ENCODE peak calls at places on chromosome 21, in seven cellular contexts. One of them, this sample, is unnamed.

GRCh38 chr21:45570826-45571601 is 28.8 kb upstream of the SLC19A1 start:
- DNase-seq in activated naive CD4-positive, alpha-beta T cell treated with anti-CD3 and anti-CD28 coated beads for 36 hours: no peak
- DNase-seq in RCC 7860: no peak
- DNase-seq in stimulated activated CD4-positive, alpha-beta T cell treated with anti-CD3 and anti-CD28 coated beads, Interleukin-1b, Interleukin-23, amount 100 ng/mL, for 48 hours: no peak
- DNase-seq in retina: no peak
- DNase-seq in Right ventricle myocardium inferior: peak
- DNase-seq in stimulated activated CD8-positive, alpha-beta memory T cell treated with anti-CD3 and anti-CD28 coated beads, Interleukin-2, amount 100 ng/mL, for 1 hour: no peak
- DNase-seq in this sample: no peak

GRCh38 chr21:41796476-41797080 is 29.7 kb upstream of the RIPK4 start:
- DNase-seq in Right ventricle myocardium inferior: peak
- DNase-seq in stimulated activated CD4-positive, alpha-beta T cell treated with anti-CD3 and anti-CD28 coated beads, Interleukin-1b, Interleukin-23, amount 100 ng/mL, for 48 hours: no peak
- DNase-seq in retina: no peak
- DNase-seq in stimulated activated CD8-positive, alpha-beta memory T cell treated with anti-CD3 and anti-CD28 coated beads, Interleukin-2, amount 100 ng/mL, for 1 hour: no peak
- DNase-seq in RCC 7860: no peak
- DNase-seq in activated naive CD4-positive, alpha-beta T cell treated with anti-CD3 and anti-CD28 coated beads for 36 hours: no peak
- DNase-seq in this sample: no peak

GRCh38 chr21:29005696-29006095 is 13.0 kb upstream of the LTN1 start:
- DNase-seq in stimulated activated CD4-positive, alpha-beta T cell treated with anti-CD3 and anti-CD28 coated beads, Interleukin-1b, Interleukin-23, amount 100 ng/mL, for 48 hours: no peak
- DNase-seq in RCC 7860: peak
- DNase-seq in retina: no peak
- DNase-seq in activated naive CD4-positive, alpha-beta T cell treated with anti-CD3 and anti-CD28 coated beads for 36 hours: no peak
- DNase-seq in Right ventricle myocardium inferior: no peak
- DNase-seq in stimulated activated CD8-positive, alpha-beta memory T cell treated with anti-CD3 and anti-CD28 coated beads, Interleukin-2, amount 100 ng/mL, for 1 hour: no peak
- DNase-seq in this sample: no peak

GRCh38 chr21:39511102-39511501 is 59.3 kb downstream of the SH3BGR start:
- DNase-seq in RCC 7860: no peak
- DNase-seq in stimulated activated CD4-positive, alpha-beta T cell treated with anti-CD3 and anti-CD28 coated beads, Interleukin-1b, Interleukin-23, amount 100 ng/mL, for 48 hours: no peak
- DNase-seq in stimulated activated CD8-positive, alpha-beta memory T cell treated with anti-CD3 and anti-CD28 coated beads, Interleukin-2, amount 100 ng/mL, for 1 hour: no peak
- DNase-seq in activated naive CD4-positive, alpha-beta T cell treated with anti-CD3 and anti-CD28 coated beads for 36 hours: no peak
- DNase-seq in Right ventricle myocardium inferior: no peak
- DNase-seq in retina: no peak
- DNase-seq in this sample: no peak

GRCh38 chr21:36727886-36728285 is 29.0 kb downstream of the SIM2 start:
- DNase-seq in Right ventricle myocardium inferior: no peak
- DNase-seq in activated naive CD4-positive, alpha-beta T cell treated with anti-CD3 and anti-CD28 coated beads for 36 hours: no peak
- DNase-seq in stimulated activated CD8-positive, alpha-beta memory T cell treated with anti-CD3 and anti-CD28 coated beads, Interleukin-2, amount 100 ng/mL, for 1 hour: no peak
- DNase-seq in stimulated activated CD4-positive, alpha-beta T cell treated with anti-CD3 and anti-CD28 coated beads, Interleukin-1b, Interleukin-23, amount 100 ng/mL, for 48 hours: no peak
- DNase-seq in RCC 7860: no peak
- DNase-seq in retina: no peak
- DNase-seq in this sample: no peak

GRCh38 chr21:38123626-38124025 is 133.2 kb upstream of the KCNJ15 start:
- DNase-seq in retina: no peak
- DNase-seq in stimulated activated CD4-positive, alpha-beta T cell treated with anti-CD3 and anti-CD28 coated beads, Interleukin-1b, Interleukin-23, amount 100 ng/mL, for 48 hours: no peak
- DNase-seq in Right ventricle myocardium inferior: no peak
- DNase-seq in RCC 7860: no peak
- DNase-seq in stimulated activated CD8-positive, alpha-beta memory T cell treated with anti-CD3 and anti-CD28 coated beads, Interleukin-2, amount 100 ng/mL, for 1 hour: no peak
- DNase-seq in activated naive CD4-positive, alpha-beta T cell treated with anti-CD3 and anti-CD28 coated beads for 36 hours: no peak
- DNase-seq in this sample: no peak

GRCh38 chr21:41360072-41360821 is 1.6 kb upstream of the MX2 start:
- DNase-seq in stimulated activated CD8-positive, alpha-beta memory T cell treated with anti-CD3 and anti-CD28 coated beads, Interleukin-2, amount 100 ng/mL, for 1 hour: no peak
- DNase-seq in retina: no peak
- DNase-seq in stimulated activated CD4-positive, alpha-beta T cell treated with anti-CD3 and anti-CD28 coated beads, Interleukin-1b, Interleukin-23, amount 100 ng/mL, for 48 hours: no peak
- DNase-seq in activated naive CD4-positive, alpha-beta T cell treated with anti-CD3 and anti-CD28 coated beads for 36 hours: no peak
- DNase-seq in Right ventricle myocardium inferior: peak
- DNase-seq in RCC 7860: no peak
- DNase-seq in this sample: no peak

GRCh38 chr21:20999567-21000169 is 1.5 kb downstream of the NCAM2 start:
- DNase-seq in stimulated activated CD8-positive, alpha-beta memory T cell treated with anti-CD3 and anti-CD28 coated beads, Interleukin-2, amount 100 ng/mL, for 1 hour: no peak
- DNase-seq in retina: peak
- DNase-seq in Right ventricle myocardium inferior: no peak
- DNase-seq in stimulated activated CD4-positive, alpha-beta T cell treated with anti-CD3 and anti-CD28 coated beads, Interleukin-1b, Interleukin-23, amount 100 ng/mL, for 48 hours: peak
- DNase-seq in RCC 7860: no peak
- DNase-seq in activated naive CD4-positive, alpha-beta T cell treated with anti-CD3 and anti-CD28 coated beads for 36 hours: peak
- DNase-seq in this sample: peak

GRCh38 chr21:41560701-41561158 is 52.8 kb upstream of the TMPRSS2 start:
- DNase-seq in stimulated activated CD4-positive, alpha-beta T cell treated with anti-CD3 and anti-CD28 coated beads, Interleukin-1b, Interleukin-23, amount 100 ng/mL, for 48 hours: no peak
- DNase-seq in activated naive CD4-positive, alpha-beta T cell treated with anti-CD3 and anti-CD28 coated beads for 36 hours: no peak
- DNase-seq in retina: no peak
- DNase-seq in stimulated activated CD8-positive, alpha-beta memory T cell treated with anti-CD3 and anti-CD28 coated beads, Interleukin-2, amount 100 ng/mL, for 1 hour: no peak
- DNase-seq in Right ventricle myocardium inferior: no peak
- DNase-seq in RCC 7860: no peak
- DNase-seq in this sample: no peak

GRCh38 chr21:33162436-33162921 is 67.3 kb upstream of the IFNAR2 start:
- DNase-seq in Right ventricle myocardium inferior: no peak
- DNase-seq in retina: peak
- DNase-seq in stimulated activated CD4-positive, alpha-beta T cell treated with anti-CD3 and anti-CD28 coated beads, Interleukin-1b, Interleukin-23, amount 100 ng/mL, for 48 hours: no peak
- DNase-seq in stimulated activated CD8-positive, alpha-beta memory T cell treated with anti-CD3 and anti-CD28 coated beads, Interleukin-2, amount 100 ng/mL, for 1 hour: no peak
- DNase-seq in RCC 7860: no peak
- DNase-seq in activated naive CD4-positive, alpha-beta T cell treated with anti-CD3 and anti-CD28 coated beads for 36 hours: no peak
- DNase-seq in this sample: no peak

GRCh38 chr21:46294647-46295176 is 8.6 kb downstream of the YBEY start:
- DNase-seq in retina: no peak
- DNase-seq in stimulated activated CD8-positive, alpha-beta memory T cell treated with anti-CD3 and anti-CD28 coated beads, Interleukin-2, amount 100 ng/mL, for 1 hour: no peak
- DNase-seq in RCC 7860: peak
- DNase-seq in stimulated activated CD4-positive, alpha-beta T cell treated with anti-CD3 and anti-CD28 coated beads, Interleukin-1b, Interleukin-23, amount 100 ng/mL, for 48 hours: no peak
- DNase-seq in activated naive CD4-positive, alpha-beta T cell treated with anti-CD3 and anti-CD28 coated beads for 36 hours: no peak
- DNase-seq in Right ventricle myocardium inferior: no peak
- DNase-seq in this sample: peak

GRCh38 chr21:46171585-46171984 is 12.7 kb downstream of the SPATC1L start:
- DNase-seq in activated naive CD4-positive, alpha-beta T cell treated with anti-CD3 and anti-CD28 coated beads for 36 hours: no peak
- DNase-seq in stimulated activated CD4-positive, alpha-beta T cell treated with anti-CD3 and anti-CD28 coated beads, Interleukin-1b, Interleukin-23, amount 100 ng/mL, for 48 hours: no peak
- DNase-seq in stimulated activated CD8-positive, alpha-beta memory T cell treated with anti-CD3 and anti-CD28 coated beads, Interleukin-2, amount 100 ng/mL, for 1 hour: no peak
- DNase-seq in retina: no peak
- DNase-seq in Right ventricle myocardium inferior: no peak
- DNase-seq in RCC 7860: no peak
- DNase-seq in this sample: no peak

GRCh38 chr21:41641821-41642368 is 125.0 kb downstream of the RIPK4 start:
- DNase-seq in retina: no peak
- DNase-seq in stimulated activated CD8-positive, alpha-beta memory T cell treated with anti-CD3 and anti-CD28 coated beads, Interleukin-2, amount 100 ng/mL, for 1 hour: no peak
- DNase-seq in activated naive CD4-positive, alpha-beta T cell treated with anti-CD3 and anti-CD28 coated beads for 36 hours: no peak
- DNase-seq in Right ventricle myocardium inferior: peak
- DNase-seq in RCC 7860: peak
- DNase-seq in stimulated activated CD4-positive, alpha-beta T cell treated with anti-CD3 and anti-CD28 coated beads, Interleukin-1b, Interleukin-23, amount 100 ng/mL, for 48 hours: no peak
- DNase-seq in this sample: peak

GRCh38 chr21:35923971-35924370 is 136.4 kb downstream of the SETD4 start:
- DNase-seq in Right ventricle myocardium inferior: no peak
- DNase-seq in RCC 7860: no peak
- DNase-seq in activated naive CD4-positive, alpha-beta T cell treated with anti-CD3 and anti-CD28 coated beads for 36 hours: no peak
- DNase-seq in stimulated activated CD8-positive, alpha-beta memory T cell treated with anti-CD3 and anti-CD28 coated beads, Interleukin-2, amount 100 ng/mL, for 1 hour: no peak
- DNase-seq in stimulated activated CD4-positive, alpha-beta T cell treated with anti-CD3 and anti-CD28 coated beads, Interleukin-1b, Interleukin-23, amount 100 ng/mL, for 48 hours: no peak
- DNase-seq in retina: no peak
- DNase-seq in this sample: no peak

GRCh38 chr21:17501107-17502006 is 11.5 kb upstream of the CXADR start:
- DNase-seq in Right ventricle myocardium inferior: no peak
- DNase-seq in stimulated activated CD8-positive, alpha-beta memory T cell treated with anti-CD3 and anti-CD28 coated beads, Interleukin-2, amount 100 ng/mL, for 1 hour: no peak
- DNase-seq in retina: no peak
- DNase-seq in stimulated activated CD4-positive, alpha-beta T cell treated with anti-CD3 and anti-CD28 coated beads, Interleukin-1b, Interleukin-23, amount 100 ng/mL, for 48 hours: no peak
- DNase-seq in activated naive CD4-positive, alpha-beta T cell treated with anti-CD3 and anti-CD28 coated beads for 36 hours: no peak
- DNase-seq in RCC 7860: no peak
- DNase-seq in this sample: no peak

GRCh38 chr21:29851611-29852010 is 88.2 kb downstream of the GRIK1 start:
- DNase-seq in RCC 7860: no peak
- DNase-seq in Right ventricle myocardium inferior: no peak
- DNase-seq in retina: no peak
- DNase-seq in stimulated activated CD8-positive, alpha-beta memory T cell treated with anti-CD3 and anti-CD28 coated beads, Interleukin-2, amount 100 ng/mL, for 1 hour: no peak
- DNase-seq in activated naive CD4-positive, alpha-beta T cell treated with anti-CD3 and anti-CD28 coated beads for 36 hours: no peak
- DNase-seq in stimulated activated CD4-positive, alpha-beta T cell treated with anti-CD3 and anti-CD28 coated beads, Interleukin-1b, Interleukin-23, amount 100 ng/mL, for 48 hours: no peak
- DNase-seq in this sample: no peak

GRCh38 chr21:39854572-39854971 is 12.7 kb upstream of the PCP4 start:
- DNase-seq in stimulated activated CD4-positive, alpha-beta T cell treated with anti-CD3 and anti-CD28 coated beads, Interleukin-1b, Interleukin-23, amount 100 ng/mL, for 48 hours: no peak
- DNase-seq in stimulated activated CD8-positive, alpha-beta memory T cell treated with anti-CD3 and anti-CD28 coated beads, Interleukin-2, amount 100 ng/mL, for 1 hour: no peak
- DNase-seq in retina: no peak
- DNase-seq in activated naive CD4-positive, alpha-beta T cell treated with anti-CD3 and anti-CD28 coated beads for 36 hours: no peak
- DNase-seq in RCC 7860: no peak
- DNase-seq in Right ventricle myocardium inferior: no peak
- DNase-seq in this sample: no peak

GRCh38 chr21:26965567-26966359 is 1.1 kb downstream of the ADAMTS5 start:
- DNase-seq in stimulated activated CD4-positive, alpha-beta T cell treated with anti-CD3 and anti-CD28 coated beads, Interleukin-1b, Interleukin-23, amount 100 ng/mL, for 48 hours: no peak
- DNase-seq in activated naive CD4-positive, alpha-beta T cell treated with anti-CD3 and anti-CD28 coated beads for 36 hours: no peak
- DNase-seq in stimulated activated CD8-positive, alpha-beta memory T cell treated with anti-CD3 and anti-CD28 coated beads, Interleukin-2, amount 100 ng/mL, for 1 hour: no peak
- DNase-seq in Right ventricle myocardium inferior: peak
- DNase-seq in retina: peak
- DNase-seq in RCC 7860: no peak
- DNase-seq in this sample: peak

GRCh38 chr21:34802180-34802899 is 133.5 kb downstream of the CLIC6 start:
- DNase-seq in Right ventricle myocardium inferior: no peak
- DNase-seq in retina: no peak
- DNase-seq in stimulated activated CD8-positive, alpha-beta memory T cell treated with anti-CD3 and anti-CD28 coated beads, Interleukin-2, amount 100 ng/mL, for 1 hour: no peak
- DNase-seq in RCC 7860: no peak
- DNase-seq in activated naive CD4-positive, alpha-beta T cell treated with anti-CD3 and anti-CD28 coated beads for 36 hours: no peak
- DNase-seq in stimulated activated CD4-positive, alpha-beta T cell treated with anti-CD3 and anti-CD28 coated beads, Interleukin-1b, Interleukin-23, amount 100 ng/mL, for 48 hours: no peak
- DNase-seq in this sample: no peak

GRCh38 chr21:17003221-17003620 is 509.6 kb upstream of the CXADR start:
- DNase-seq in stimulated activated CD8-positive, alpha-beta memory T cell treated with anti-CD3 and anti-CD28 coated beads, Interleukin-2, amount 100 ng/mL, for 1 hour: no peak
- DNase-seq in activated naive CD4-positive, alpha-beta T cell treated with anti-CD3 and anti-CD28 coated beads for 36 hours: no peak
- DNase-seq in Right ventricle myocardium inferior: no peak
- DNase-seq in retina: no peak
- DNase-seq in RCC 7860: no peak
- DNase-seq in stimulated activated CD4-positive, alpha-beta T cell treated with anti-CD3 and anti-CD28 coated beads, Interleukin-1b, Interleukin-23, amount 100 ng/mL, for 48 hours: no peak
- DNase-seq in this sample: no peak

GRCh38 chr21:44366586-44367211 is 13.3 kb downstream of the TRPM2 start:
- DNase-seq in RCC 7860: no peak
- DNase-seq in stimulated activated CD4-positive, alpha-beta T cell treated with anti-CD3 and anti-CD28 coated beads, Interleukin-1b, Interleukin-23, amount 100 ng/mL, for 48 hours: no peak
- DNase-seq in Right ventricle myocardium inferior: peak
- DNase-seq in retina: no peak
- DNase-seq in activated naive CD4-positive, alpha-beta T cell treated with anti-CD3 and anti-CD28 coated beads for 36 hours: no peak
- DNase-seq in stimulated activated CD8-positive, alpha-beta memory T cell treated with anti-CD3 and anti-CD28 coated beads, Interleukin-2, amount 100 ng/mL, for 1 hour: no peak
- DNase-seq in this sample: no peak

GRCh38 chr21:15761508-15762100 is 31.8 kb downstream of the USP25 start:
- DNase-seq in RCC 7860: no peak
- DNase-seq in stimulated activated CD8-positive, alpha-beta memory T cell treated with anti-CD3 and anti-CD28 coated beads, Interleukin-2, amount 100 ng/mL, for 1 hour: no peak
- DNase-seq in Right ventricle myocardium inferior: no peak
- DNase-seq in stimulated activated CD4-positive, alpha-beta T cell treated with anti-CD3 and anti-CD28 coated beads, Interleukin-1b, Interleukin-23, amount 100 ng/mL, for 48 hours: no peak
- DNase-seq in activated naive CD4-positive, alpha-beta T cell treated with anti-CD3 and anti-CD28 coated beads for 36 hours: no peak
- DNase-seq in retina: no peak
- DNase-seq in this sample: no peak

GRCh38 chr21:41750532-41751151 is 16.2 kb downstream of the RIPK4 start:
- DNase-seq in retina: no peak
- DNase-seq in activated naive CD4-positive, alpha-beta T cell treated with anti-CD3 and anti-CD28 coated beads for 36 hours: no peak
- DNase-seq in stimulated activated CD4-positive, alpha-beta T cell treated with anti-CD3 and anti-CD28 coated beads, Interleukin-1b, Interleukin-23, amount 100 ng/mL, for 48 hours: no peak
- DNase-seq in Right ventricle myocardium inferior: no peak
- DNase-seq in RCC 7860: no peak
- DNase-seq in stimulated activated CD8-positive, alpha-beta memory T cell treated with anti-CD3 and anti-CD28 coated beads, Interleukin-2, amount 100 ng/mL, for 1 hour: no peak
- DNase-seq in this sample: no peak

GRCh38 chr21:16742116-16742515 is 770.7 kb upstream of the CXADR start:
- DNase-seq in stimulated activated CD4-positive, alpha-beta T cell treated with anti-CD3 and anti-CD28 coated beads, Interleukin-1b, Interleukin-23, amount 100 ng/mL, for 48 hours: no peak
- DNase-seq in retina: no peak
- DNase-seq in activated naive CD4-positive, alpha-beta T cell treated with anti-CD3 and anti-CD28 coated beads for 36 hours: no peak
- DNase-seq in RCC 7860: no peak
- DNase-seq in stimulated activated CD8-positive, alpha-beta memory T cell treated with anti-CD3 and anti-CD28 coated beads, Interleukin-2, amount 100 ng/mL, for 1 hour: no peak
- DNase-seq in Right ventricle myocardium inferior: no peak
- DNase-seq in this sample: no peak

GRCh38 chr21:27339902-27340301 is 373.0 kb upstream of the ADAMTS5 start:
- DNase-seq in stimulated activated CD4-positive, alpha-beta T cell treated with anti-CD3 and anti-CD28 coated beads, Interleukin-1b, Interleukin-23, amount 100 ng/mL, for 48 hours: no peak
- DNase-seq in activated naive CD4-positive, alpha-beta T cell treated with anti-CD3 and anti-CD28 coated beads for 36 hours: no peak
- DNase-seq in stimulated activated CD8-positive, alpha-beta memory T cell treated with anti-CD3 and anti-CD28 coated beads, Interleukin-2, amount 100 ng/mL, for 1 hour: no peak
- DNase-seq in RCC 7860: no peak
- DNase-seq in Right ventricle myocardium inferior: no peak
- DNase-seq in retina: no peak
- DNase-seq in this sample: no peak

GRCh38 chr21:42120056-42120903 is 49.2 kb downstream of the UMODL1 start:
- DNase-seq in stimulated activated CD8-positive, alpha-beta memory T cell treated with anti-CD3 and anti-CD28 coated beads, Interleukin-2, amount 100 ng/mL, for 1 hour: no peak
- DNase-seq in Right ventricle myocardium inferior: no peak
- DNase-seq in activated naive CD4-positive, alpha-beta T cell treated with anti-CD3 and anti-CD28 coated beads for 36 hours: no peak
- DNase-seq in stimulated activated CD4-positive, alpha-beta T cell treated with anti-CD3 and anti-CD28 coated beads, Interleukin-1b, Interleukin-23, amount 100 ng/mL, for 48 hours: no peak
- DNase-seq in RCC 7860: no peak
- DNase-seq in retina: no peak
- DNase-seq in this sample: no peak

GRCh38 chr21:35814858-35815619 is 245.3 kb downstream of the SETD4 start:
- DNase-seq in stimulated activated CD4-positive, alpha-beta T cell treated with anti-CD3 and anti-CD28 coated beads, Interleukin-1b, Interleukin-23, amount 100 ng/mL, for 48 hours: no peak
- DNase-seq in retina: peak
- DNase-seq in activated naive CD4-positive, alpha-beta T cell treated with anti-CD3 and anti-CD28 coated beads for 36 hours: no peak
- DNase-seq in Right ventricle myocardium inferior: no peak
- DNase-seq in RCC 7860: no peak
- DNase-seq in stimulated activated CD8-positive, alpha-beta memory T cell treated with anti-CD3 and anti-CD28 coated beads, Interleukin-2, amount 100 ng/mL, for 1 hour: no peak
- DNase-seq in this sample: no peak

GRCh38 chr21:44455524-44456206 is 355 bp downstream of the LRRC3 start:
- DNase-seq in Right ventricle myocardium inferior: peak
- DNase-seq in activated naive CD4-positive, alpha-beta T cell treated with anti-CD3 and anti-CD28 coated beads for 36 hours: peak
- DNase-seq in retina: peak
- DNase-seq in stimulated activated CD4-positive, alpha-beta T cell treated with anti-CD3 and anti-CD28 coated beads, Interleukin-1b, Interleukin-23, amount 100 ng/mL, for 48 hours: peak
- DNase-seq in RCC 7860: no peak
- DNase-seq in stimulated activated CD8-positive, alpha-beta memory T cell treated with anti-CD3 and anti-CD28 coated beads, Interleukin-2, amount 100 ng/mL, for 1 hour: no peak
- DNase-seq in this sample: no peak

GRCh38 chr21:36575306-36575705 is 95.4 kb upstream of the CLDN14 start:
- DNase-seq in retina: no peak
- DNase-seq in stimulated activated CD8-positive, alpha-beta memory T cell treated with anti-CD3 and anti-CD28 coated beads, Interleukin-2, amount 100 ng/mL, for 1 hour: no peak
- DNase-seq in Right ventricle myocardium inferior: no peak
- DNase-seq in RCC 7860: no peak
- DNase-seq in activated naive CD4-positive, alpha-beta T cell treated with anti-CD3 and anti-CD28 coated beads for 36 hours: no peak
- DNase-seq in stimulated activated CD4-positive, alpha-beta T cell treated with anti-CD3 and anti-CD28 coated beads, Interleukin-1b, Interleukin-23, amount 100 ng/mL, for 48 hours: no peak
- DNase-seq in this sample: no peak

GRCh38 chr21:20443558-20444155 is 554.6 kb upstream of the NCAM2 start:
- DNase-seq in activated naive CD4-positive, alpha-beta T cell treated with anti-CD3 and anti-CD28 coated beads for 36 hours: no peak
- DNase-seq in stimulated activated CD4-positive, alpha-beta T cell treated with anti-CD3 and anti-CD28 coated beads, Interleukin-1b, Interleukin-23, amount 100 ng/mL, for 48 hours: no peak
- DNase-seq in RCC 7860: no peak
- DNase-seq in retina: no peak
- DNase-seq in Right ventricle myocardium inferior: no peak
- DNase-seq in stimulated activated CD8-positive, alpha-beta memory T cell treated with anti-CD3 and anti-CD28 coated beads, Interleukin-2, amount 100 ng/mL, for 1 hour: no peak
- DNase-seq in this sample: no peak

GRCh38 chr21:46247699-46248460 is 19.3 kb upstream of the LSS start:
- DNase-seq in activated naive CD4-positive, alpha-beta T cell treated with anti-CD3 and anti-CD28 coated beads for 36 hours: no peak
- DNase-seq in Right ventricle myocardium inferior: no peak
- DNase-seq in stimulated activated CD8-positive, alpha-beta memory T cell treated with anti-CD3 and anti-CD28 coated beads, Interleukin-2, amount 100 ng/mL, for 1 hour: no peak
- DNase-seq in RCC 7860: no peak
- DNase-seq in stimulated activated CD4-positive, alpha-beta T cell treated with anti-CD3 and anti-CD28 coated beads, Interleukin-1b, Interleukin-23, amount 100 ng/mL, for 48 hours: no peak
- DNase-seq in retina: no peak
- DNase-seq in this sample: no peak